ENCODE peak calls at places on chromosome 22, in ten cellular contexts. S, T, J, O, I, H, E, B, Y and F are unnamed samples. For H3K9me3, the result is how much of the 10 kb centered on the place peaks cover.

GRCh38 chr22:30860176-30861105 is 108.1 kb downstream of the MORC2 start:
- DNase-seq in S (no peak), T (no peak), J (no peak), O (no peak), I (no peak), H (no peak), E (no peak), B (no peak), Y (no peak), F (no peak)

GRCh38 chr22:31575190-31575589 is 78.9 kb downstream of the SFI1 start:
- DNase-seq in S (no peak), T (no peak), J (no peak), O (no peak), I (no peak), H (no peak), E (no peak), B (no peak), Y (no peak), F (no peak)

GRCh38 chr22:38233427-38233826 is 31.6 kb downstream of the MAFF start:
- DNase-seq in S (no peak), T (peak), J (no peak), O (no peak), I (no peak), H (no peak), E (no peak), B (peak), Y (no peak), F (no peak)

GRCh38 chr22:47587361-47587760 is 824.9 kb downstream of the TBC1D22A start:
- DNase-seq in S (no peak), T (no peak), J (no peak), O (no peak), I (no peak), H (no peak), E (no peak), B (no peak), Y (no peak), F (no peak)

GRCh38 chr22:30968015-30968923 is at the start of gene MORC2:
- DNase-seq in S (peak), T (peak), J (no peak), O (no peak), I (peak), H (no peak), E (peak), B (peak), Y (no peak), F (no peak)

GRCh38 chr22:44172370-44173108 is 8.2 kb upstream of the PARVG start:
- DNase-seq in S (no peak), T (no peak), J (peak), O (no peak), I (no peak), H (no peak), E (no peak), B (no peak), Y (peak), F (no peak)

GRCh38 chr22:37162221-37163095 is 12.7 kb upstream of the IL2RB start:
- DNase-seq in S (no peak), T (no peak), J (no peak), O (no peak), I (no peak), H (peak), E (no peak), B (no peak), Y (no peak), F (peak)

GRCh38 chr22:36986242-36986821 is 32.9 kb downstream of the TST start:
- DNase-seq in S (no peak), T (no peak), J (peak), O (no peak), I (no peak), H (no peak), E (no peak), B (no peak), Y (no peak), F (no peak)

GRCh38 chr22:49965291-49966040 is 4.9 kb downstream of the PIM3 start:
- DNase-seq in S (no peak), T (no peak), J (peak), O (no peak), I (peak), H (no peak), E (no peak), B (peak), Y (peak), F (no peak)

GRCh38 chr22:30902496-30903357 is 65.8 kb downstream of the MORC2 start:
- DNase-seq in S (no peak), T (no peak), J (no peak), O (no peak), I (no peak), H (no peak), E (no peak), B (no peak), Y (no peak), F (no peak)

GRCh38 chr22:43128116-43128515 is 15.1 kb downstream of the MCAT start:
- DNase-seq in S (no peak), T (no peak), J (no peak), O (peak), I (no peak), H (no peak), E (no peak), B (no peak), Y (no peak), F (no peak)
- H3K27ac ChIP-seq in S (no peak), T (no peak), J (no peak), O (peak), I (peak), H (no peak), E (no peak), B (no peak), Y (no peak), F (no peak)

GRCh38 chr22:45549739-45550138 is 47.1 kb downstream of the FBLN1 start:
- DNase-seq in S (no peak), T (no peak), J (no peak), O (peak), I (no peak), H (no peak), E (no peak), B (no peak), Y (no peak), F (no peak)
- H3K9me3 ChIP-seq in S (under half), T (under half), J (under half), O (under half), I (under half), H (under half), E (under half), B (under half), Y (under half), F (under half)

DNA sequence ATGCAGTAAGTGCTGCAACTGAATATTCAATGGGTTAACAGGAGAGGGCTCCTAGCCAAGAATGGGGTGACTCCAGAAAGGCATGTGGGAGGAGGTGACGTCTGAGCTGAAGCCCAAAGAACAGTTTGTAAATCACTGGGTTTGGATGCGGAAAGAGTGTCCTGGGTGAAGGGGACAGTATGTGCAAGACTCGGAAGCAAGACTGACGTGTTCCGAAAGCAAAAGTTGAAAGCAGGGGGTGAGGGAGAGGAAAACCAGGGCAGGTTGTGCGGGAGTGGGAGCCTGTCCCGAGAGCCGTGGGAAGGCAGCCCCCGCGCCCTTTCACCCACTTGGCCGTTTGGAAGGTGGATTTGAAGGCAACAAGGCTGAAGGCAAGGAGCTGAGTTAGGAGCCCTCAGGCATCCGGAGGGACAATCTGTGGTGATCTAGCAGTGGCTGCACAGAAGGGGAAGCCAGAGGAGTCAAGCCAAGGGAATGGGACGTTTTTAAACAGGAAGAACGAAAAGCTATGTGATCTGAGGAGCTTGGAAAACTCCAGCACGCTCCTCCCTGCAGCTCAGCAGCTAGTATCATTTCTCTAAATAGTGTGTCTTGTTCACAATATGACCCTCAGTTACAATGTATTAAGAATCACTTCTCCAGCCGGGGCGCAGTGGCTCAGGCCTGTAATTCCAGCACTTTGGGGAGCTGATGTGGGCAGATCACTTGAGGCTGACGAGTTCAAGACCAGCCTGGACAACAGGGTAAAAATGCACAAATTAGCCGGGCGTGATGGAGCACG is 7.7 kb downstream of the SLC25A18 start:
- DNase-seq in S (no peak), T (peak), J (no peak), O (peak), I (no peak), H (no peak), E (no peak), B (peak), Y (peak), F (no peak)
- H3K4me3 ChIP-seq in S (no peak), T (peak), J (no peak), O (no peak), I (no peak), H (no peak), E (no peak), B (peak), Y (peak), F (no peak)

GRCh38 chr22:39361495-39361894 is 11.7 kb downstream of the SYNGR1 start:
- DNase-seq in S (no peak), T (no peak), J (no peak), O (no peak), I (no peak), H (no peak), E (no peak), B (no peak), Y (no peak), F (no peak)

GRCh38 chr22:39360674-39361413 is 11.1 kb downstream of the SYNGR1 start:
- DNase-seq in S (no peak), T (no peak), J (peak), O (peak), I (no peak), H (no peak), E (no peak), B (no peak), Y (no peak), F (no peak)

GRCh38 chr22:39359659-39360195 is 9.9 kb downstream of the SYNGR1 start:
- DNase-seq in S (no peak), T (no peak), J (no peak), O (no peak), I (no peak), H (no peak), E (no peak), B (no peak), Y (no peak), F (no peak)

GRCh38 chr22:39362271-39362670 is 12.5 kb downstream of the SYNGR1 start:
- DNase-seq in S (no peak), T (no peak), J (no peak), O (no peak), I (no peak), H (no peak), E (no peak), B (no peak), Y (no peak), F (no peak)

DNA sequence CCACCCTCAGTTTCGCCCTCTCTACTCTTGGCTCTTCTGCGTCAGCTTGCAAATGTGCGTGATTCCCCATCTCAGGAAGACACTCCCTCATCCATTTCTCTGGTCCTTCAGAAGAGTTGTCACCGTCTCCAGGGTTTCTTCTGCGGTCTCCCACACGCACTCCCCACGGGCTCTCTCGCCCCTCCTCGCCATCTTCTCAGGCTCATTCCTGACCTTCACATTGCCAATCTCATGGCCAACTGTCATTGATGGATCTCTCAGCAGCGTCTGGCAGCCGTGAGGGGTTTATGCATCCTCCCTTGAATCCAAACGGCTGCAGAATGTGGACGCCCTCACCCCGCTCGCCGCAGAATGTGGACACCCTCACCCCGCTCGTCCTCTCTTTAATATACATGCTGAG is 10.5 kb downstream of the SYNGR1 start:
- DNase-seq in S (no peak), T (no peak), J (no peak), O (no peak), I (no peak), H (no peak), E (no peak), B (no peak), Y (no peak), F (no peak)
- H3K27ac ChIP-seq in S (no peak), T (no peak), J (no peak), O (no peak), I (no peak), H (no peak), E (no peak), B (no peak), Y (no peak), F (no peak)